ENCODE peak calls at places on chromosomes 7 and 10, in ten cellular contexts. S is testis, V is A549, C is IMR-90, Z is uterus, Y is heart left ventricle, F is GM12891, W is body of pancreas, Q is transverse colon, O is adrenal gland. G is an unnamed sample.

GRCh38 chr10:66747451-66747850 is 178.4 kb upstream of the LRRTM3 start:
- DNase-seq in S (no peak), O (no peak), F (no peak), W (no peak), Y (no peak), C (peak), Z (no peak), Q (no peak), V (no peak), G (peak)

GRCh38 chr10:102435098-102435497 is 2.7 kb upstream of the CUEDC2 start:
- DNase-seq in S (no peak), Q (no peak), Y (no peak), O (no peak), V (no peak), C (no peak), W (no peak), F (no peak), Z (no peak), G (no peak)

GRCh38 chr7:151632750-151633515 is 113.2 kb upstream of the RHEB start:
- DNase-seq in Z (peak), W (peak), O (peak), C (peak), F (peak), V (no peak), Q (peak), Y (peak), S (peak), G (no peak)

GRCh38 chr7:14698239-14698638 is 204.3 kb downstream of the DGKB start:
- DNase-seq in W (no peak), O (no peak), F (no peak), S (no peak), Z (no peak), C (no peak), V (no peak), Y (no peak), Q (no peak), G (no peak)

GRCh38 chr10:20877986-20878979 is 18.8 kb downstream of the NEBL start:
- DNase-seq in O (no peak), S (no peak), Z (no peak), W (no peak), Q (no peak), V (no peak), Y (no peak), C (no peak), F (no peak), G (peak)

GRCh38 chr7:106050743-106051110 is 61.4 kb downstream of the SYPL1 start:
- DNase-seq in O (peak), Q (no peak), W (no peak), Z (peak), S (peak), V (no peak), F (no peak), Y (no peak), C (peak), G (peak)

GRCh38 chr7:140866926-140867325 is 57.8 kb downstream of the BRAF start:
- DNase-seq in Q (no peak), W (no peak), S (no peak), C (no peak), F (no peak), Y (no peak), O (no peak), V (no peak), Z (no peak), G (no peak)

GRCh38 chr10:18400911-18401260 is 250.5 kb downstream of the NSUN6 start:
- DNase-seq in W (peak), Q (peak), S (no peak), V (no peak), C (no peak), Z (no peak), F (no peak), Y (no peak), O (peak), G (no peak)

GRCh38 chr10:69465457-69466157 is 14.3 kb downstream of the TSPAN15 start:
- DNase-seq in O (no peak), W (no peak), C (no peak), F (no peak), S (no peak), V (no peak), Y (no peak), Q (no peak), Z (no peak), G (no peak)

GRCh38 chr7:39083781-39084180 is 106.1 kb downstream of the POU6F2 start:
- DNase-seq in O (no peak), Q (no peak), V (no peak), F (no peak), W (no peak), C (no peak), Y (no peak), Z (no peak), S (no peak), G (no peak)

GRCh38 chr10:101986277-101986971 is 69.5 kb downstream of the ARMH3 start:
- DNase-seq in Y (peak), V (no peak), Q (peak), W (peak), S (no peak), F (no peak), C (no peak), Z (no peak), O (peak), G (no peak)

GRCh38 chr7:148729984-148730733 is 31.5 kb downstream of the CUL1 start:
- DNase-seq in C (peak), Y (no peak), Z (no peak), O (no peak), Q (no peak), V (no peak), S (no peak), F (no peak), W (no peak), G (no peak)

GRCh38 chr7:27546610-27547009 is 116.1 kb downstream of the HIBADH start:
- DNase-seq in Y (no peak), S (no peak), V (no peak), Z (no peak), Q (no peak), W (no peak), C (no peak), F (no peak), O (no peak), G (no peak)

GRCh38 chr10:51301644-51302043 is 227.4 kb downstream of the PRKG1 start:
- DNase-seq in S (no peak), O (no peak), C (peak), V (no peak), Q (no peak), Y (no peak), F (no peak), Z (no peak), W (no peak), G (no peak)

GRCh38 chr10:11317936-11318670 is 293.3 kb downstream of the USP6NL start:
- DNase-seq in V (no peak), S (no peak), Y (no peak), W (no peak), F (no peak), Q (no peak), Z (no peak), O (no peak), C (no peak), G (no peak)

GRCh38 chr7:97187067-97187466 is 69.6 kb downstream of the SDHAF3 start:
- DNase-seq in S (no peak), V (no peak), Y (no peak), Q (no peak), Z (no peak), W (no peak), F (no peak), C (peak), O (no peak), G (peak)

GRCh38 chr7:100489121-100489520 is 5.4 kb downstream of the NYAP1 start:
- DNase-seq in V (no peak), F (no peak), C (no peak), Z (no peak), Q (no peak), Y (no peak), S (no peak), O (no peak), W (no peak), G (no peak)

GRCh38 chr10:95391570-95392249 is 100.9 kb upstream of the PDLIM1 start:
- DNase-seq in Z (no peak), O (no peak), F (no peak), W (no peak), C (peak), V (peak), S (peak), Q (no peak), Y (no peak), G (no peak)

GRCh38 chr7:100515072-100515532 is 23.9 kb upstream of the AGFG2 start:
- DNase-seq in F (no peak), Z (no peak), V (no peak), O (no peak), C (peak), Q (no peak), S (no peak), W (no peak), Y (no peak), G (no peak)

GRCh38 chr10:120981601-120982381 is 130.6 kb downstream of the WDR11 start:
- DNase-seq in C (no peak), O (no peak), Z (no peak), V (no peak), S (no peak), Y (no peak), W (no peak), F (no peak), Q (no peak), G (no peak)

GRCh38 chr7:99106411-99106810 is 37.5 kb downstream of the SMURF1 start:
- DNase-seq in V (no peak), O (no peak), C (no peak), Q (no peak), W (no peak), Z (no peak), F (no peak), Y (no peak), S (peak), G (no peak)

GRCh38 chr7:95921543-95921942 is 149.2 kb downstream of the DYNC1I1 start:
- DNase-seq in Q (no peak), W (no peak), S (no peak), F (no peak), Z (no peak), V (no peak), O (no peak), Y (no peak), C (no peak), G (no peak)

GRCh38 chr10:34889004-34889869 is 74.1 kb upstream of the PARD3 start:
- DNase-seq in F (no peak), Y (no peak), Z (no peak), V (no peak), O (no peak), C (no peak), W (no peak), Q (no peak), S (no peak), G (no peak)

GRCh38 chr10:49037187-49037586 is 78.1 kb downstream of the VSTM4 start:
- DNase-seq in S (no peak), O (no peak), V (no peak), C (peak), Y (no peak), F (no peak), W (no peak), Q (no peak), Z (no peak), G (no peak)

GRCh38 chr7:7882888-7883287 is 85.7 kb upstream of the GLCCI1 start:
- DNase-seq in Y (no peak), C (no peak), S (no peak), W (no peak), Z (no peak), F (no peak), Q (no peak), V (no peak), O (no peak), G (no peak)

DNA sequence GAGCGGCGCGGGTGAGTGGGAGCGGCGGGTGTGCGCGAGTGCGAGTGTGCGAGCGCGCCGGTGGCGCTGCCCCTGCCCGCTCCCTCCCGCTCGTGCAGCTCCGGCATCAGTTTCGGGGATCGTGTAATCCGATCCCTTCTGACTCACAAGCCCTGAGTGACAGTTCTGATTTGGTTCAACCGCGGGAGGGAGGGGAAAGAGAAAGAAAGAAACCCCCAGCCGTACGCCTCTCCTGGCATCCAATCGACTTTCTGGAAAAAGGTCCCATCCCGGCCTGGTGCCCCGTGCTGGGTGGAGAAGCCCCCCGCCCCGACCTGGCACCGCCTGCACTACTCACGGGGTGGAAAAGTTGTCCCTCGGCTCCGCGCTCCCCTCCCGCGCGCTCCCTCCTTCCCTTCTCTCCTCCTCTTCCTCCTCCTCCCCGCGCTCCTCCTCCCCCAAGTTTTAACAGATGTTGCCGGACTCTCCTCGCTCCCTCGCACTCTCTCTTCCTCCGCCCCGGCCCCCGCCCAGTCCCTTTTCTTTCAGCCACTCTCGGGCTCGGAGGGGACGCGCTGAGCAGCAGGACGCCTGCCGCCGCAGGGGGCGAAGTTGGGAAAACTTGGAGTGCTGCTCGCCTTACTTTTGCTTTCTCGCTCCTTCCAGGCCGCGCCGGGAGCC is at the start of gene GLI3:
- DNase-seq in Y (peak), S (peak), W (peak), Q (peak), O (peak), Z (peak), C (peak), F (peak), V (peak), G (peak)
- TF ChIP-seq POLR2A in Y (no peak), S (no peak), W (no peak), Q (peak), O (no peak), Z (peak), C (peak), F (no peak), V (no peak), G (peak)

GRCh38 chr10:15313844-15314243 is 57.2 kb downstream of the FAM171A1 start:
- DNase-seq in V (no peak), W (no peak), O (no peak), F (no peak), Y (peak), C (no peak), S (peak), Z (peak), Q (no peak), G (no peak)
- TF ChIP-seq POLR2A in V (no peak), W (no peak), O (no peak), F (no peak), Y (no peak), C (no peak), S (no peak), Z (no peak), Q (no peak), G (no peak)

DNA sequence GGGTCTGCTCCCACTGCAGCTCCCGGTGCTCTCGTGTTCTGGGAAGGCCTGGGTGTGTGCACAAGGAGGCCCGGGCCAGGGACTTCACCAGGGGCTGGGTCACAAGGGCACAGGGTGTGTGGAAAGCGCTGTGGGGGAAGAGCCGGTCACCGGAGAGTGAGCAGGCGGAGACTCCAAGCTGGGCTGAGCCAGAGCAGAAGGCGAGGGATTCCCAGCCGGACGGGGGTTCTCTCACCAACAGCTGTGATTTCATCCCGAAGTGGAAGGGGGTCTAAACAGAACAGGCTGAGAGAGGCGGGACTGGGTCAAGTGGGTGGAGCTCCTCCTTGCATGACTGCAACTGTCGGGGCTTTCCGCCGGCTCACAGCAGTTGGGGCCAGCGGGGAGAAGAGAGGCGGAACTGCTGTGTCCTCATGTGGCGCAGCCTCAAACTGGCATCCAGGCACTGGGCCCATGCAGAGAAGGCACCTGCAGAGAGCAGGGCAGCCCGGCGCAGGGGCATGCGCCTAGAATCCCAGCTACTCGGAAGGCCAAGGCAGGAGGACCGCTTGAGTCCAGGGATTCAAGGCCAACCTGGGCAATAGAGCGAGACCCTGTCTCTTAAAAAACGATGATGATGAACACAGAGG is 7.6 kb upstream of the ORAI2 start:
- DNase-seq in Q (peak), W (peak), Y (no peak), F (peak), Z (no peak), S (no peak), O (peak), V (no peak), C (no peak), G (no peak)
- TF ChIP-seq POLR2A in Q (peak), W (no peak), Y (no peak), F (peak), Z (no peak), S (no peak), O (no peak), V (no peak), C (no peak), G (peak)

GRCh38 chr10:127429601-127430312 is 119.4 kb upstream of the NPS start:
- DNase-seq in C (no peak), O (no peak), V (no peak), S (no peak), Z (no peak), Q (no peak), W (no peak), F (no peak), Y (no peak), G (no peak)
- TF ChIP-seq POLR2A in C (no peak), O (no peak), V (no peak), S (no peak), Z (no peak), Q (no peak), W (no peak), F (no peak), Y (no peak), G (no peak)

G was measured in H54.